ENCODE peak calls at places on chromosomes 1 and 21, in ten cellular contexts. One of them, this sample, is unnamed.

GRCh38 chr1:64956241-64956640 is 10.1 kb downstream of the JAK1 start:
- DNase-seq in K562: peak
- DNase-seq in HL-60: no peak
- DNase-seq in heart left ventricle: no peak
- DNase-seq in iPS DF 6.9: no peak
- DNase-seq in transverse colon: no peak
- DNase-seq in mucosa of descending colon: no peak
- DNase-seq in PC-3: peak
- DNase-seq in stomach: no peak
- DNase-seq in choroid plexus epithelial cell: peak
- DNase-seq in this sample: no peak

GRCh38 chr1:183159960-183160359 is 26.1 kb upstream of the LAMC2 start:
- DNase-seq in HL-60: no peak
- DNase-seq in choroid plexus epithelial cell: no peak
- DNase-seq in PC-3: peak
- DNase-seq in K562: peak
- DNase-seq in mucosa of descending colon: peak
- DNase-seq in transverse colon: peak
- DNase-seq in iPS DF 6.9: no peak
- DNase-seq in stomach: peak
- DNase-seq in heart left ventricle: no peak
- DNase-seq in this sample: no peak

GRCh38 chr1:7207875-7208646 is 422.8 kb downstream of the CAMTA1 start:
- DNase-seq in PC-3: peak
- DNase-seq in K562: peak
- DNase-seq in stomach: peak
- DNase-seq in mucosa of descending colon: no peak
- DNase-seq in transverse colon: peak
- DNase-seq in choroid plexus epithelial cell: peak
- DNase-seq in iPS DF 6.9: peak
- DNase-seq in HL-60: peak
- DNase-seq in heart left ventricle: peak
- DNase-seq in this sample: peak

GRCh38 chr1:94401206-94401605 is 17.0 kb upstream of the ABCD3 start:
- DNase-seq in HL-60: no peak
- DNase-seq in mucosa of descending colon: no peak
- DNase-seq in PC-3: no peak
- DNase-seq in heart left ventricle: no peak
- DNase-seq in stomach: no peak
- DNase-seq in iPS DF 6.9: no peak
- DNase-seq in K562: no peak
- DNase-seq in transverse colon: no peak
- DNase-seq in choroid plexus epithelial cell: peak
- DNase-seq in this sample: no peak

GRCh38 chr21:44982558-44983244 is 42.9 kb downstream of the SLX9 start:
- DNase-seq in choroid plexus epithelial cell: peak
- DNase-seq in PC-3: peak
- DNase-seq in stomach: peak
- DNase-seq in HL-60: no peak
- DNase-seq in mucosa of descending colon: peak
- DNase-seq in heart left ventricle: peak
- DNase-seq in iPS DF 6.9: no peak
- DNase-seq in transverse colon: no peak
- DNase-seq in K562: no peak
- DNase-seq in this sample: no peak

GRCh38 chr21:45319461-45320211 is 31.9 kb upstream of the POFUT2 start:
- DNase-seq in iPS DF 6.9: no peak
- DNase-seq in transverse colon: no peak
- DNase-seq in heart left ventricle: peak
- DNase-seq in HL-60: no peak
- DNase-seq in PC-3: no peak
- DNase-seq in choroid plexus epithelial cell: peak
- DNase-seq in K562: no peak
- DNase-seq in mucosa of descending colon: peak
- DNase-seq in stomach: no peak
- DNase-seq in this sample: no peak

GRCh38 chr1:39639333-39640130 is at the start of gene HEYL:
- DNase-seq in iPS DF 6.9: no peak
- DNase-seq in mucosa of descending colon: peak
- DNase-seq in heart left ventricle: peak
- DNase-seq in HL-60: no peak
- DNase-seq in transverse colon: peak
- DNase-seq in stomach: peak
- DNase-seq in choroid plexus epithelial cell: peak
- DNase-seq in PC-3: no peak
- DNase-seq in K562: peak
- DNase-seq in this sample: no peak

GRCh38 chr1:184222561-184223157 is 164.2 kb upstream of the C1orf21 start:
- DNase-seq in HL-60: peak
- DNase-seq in K562: peak
- DNase-seq in PC-3: peak
- DNase-seq in choroid plexus epithelial cell: peak
- DNase-seq in transverse colon: peak
- DNase-seq in mucosa of descending colon: no peak
- DNase-seq in stomach: peak
- DNase-seq in iPS DF 6.9: no peak
- DNase-seq in heart left ventricle: peak
- DNase-seq in this sample: peak

GRCh38 chr1:201911827-201912571 is 23.3 kb downstream of the SHISA4 start:
- DNase-seq in transverse colon: no peak
- DNase-seq in heart left ventricle: no peak
- DNase-seq in stomach: no peak
- DNase-seq in mucosa of descending colon: no peak
- DNase-seq in K562: no peak
- DNase-seq in choroid plexus epithelial cell: peak
- DNase-seq in HL-60: no peak
- DNase-seq in iPS DF 6.9: no peak
- DNase-seq in PC-3: no peak
- DNase-seq in this sample: no peak

DNA sequence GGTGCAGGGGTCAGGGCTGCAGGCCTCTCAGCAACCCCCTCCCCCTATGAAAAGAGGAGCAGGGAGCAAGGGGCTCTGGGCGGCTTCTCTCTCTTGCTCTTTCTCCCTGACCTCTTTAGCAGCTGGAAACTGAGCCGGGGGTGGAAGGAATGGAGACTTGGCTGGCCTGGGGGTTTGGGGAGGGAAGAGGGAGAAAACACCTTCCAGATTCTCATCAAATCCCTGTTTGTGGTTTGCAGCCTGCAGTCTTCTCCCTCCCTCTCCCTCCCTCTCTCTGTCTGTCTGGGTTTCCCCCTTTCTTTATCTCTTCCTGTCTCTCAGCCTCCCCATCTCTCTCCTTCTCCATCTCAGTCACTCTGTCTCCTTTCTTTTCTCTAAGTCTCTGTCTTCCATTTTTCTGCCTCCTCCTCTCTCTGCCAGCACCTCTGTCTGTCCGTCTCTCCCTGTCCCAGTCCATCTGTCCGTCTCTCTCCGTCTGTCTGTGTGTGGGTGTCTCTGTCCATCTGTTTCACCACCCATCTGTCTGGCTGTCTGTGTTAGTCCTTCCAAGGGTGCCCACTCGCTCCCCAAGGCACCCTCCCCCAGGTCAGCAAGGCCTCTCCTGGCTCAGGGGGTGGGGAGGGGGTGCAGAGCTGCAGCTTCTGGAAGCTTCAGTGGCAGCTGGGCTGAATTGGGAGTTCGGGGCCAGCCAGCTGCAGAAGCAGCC is 6.3 kb downstream of the AHDC1 start:
- DNase-seq in PC-3: no peak
- DNase-seq in mucosa of descending colon: no peak
- DNase-seq in K562: no peak
- DNase-seq in transverse colon: no peak
- DNase-seq in HL-60: no peak
- DNase-seq in stomach: no peak
- DNase-seq in choroid plexus epithelial cell: peak
- DNase-seq in iPS DF 6.9: no peak
- DNase-seq in heart left ventricle: no peak
- DNase-seq in this sample: no peak
- H3K4me3 ChIP-seq in PC-3: no peak
- H3K4me3 ChIP-seq in mucosa of descending colon: no peak
- H3K4me3 ChIP-seq in K562: no peak
- H3K4me3 ChIP-seq in transverse colon: no peak
- H3K4me3 ChIP-seq in HL-60: no peak
- H3K4me3 ChIP-seq in stomach: no peak
- H3K4me3 ChIP-seq in choroid plexus epithelial cell: no peak
- H3K4me3 ChIP-seq in iPS DF 6.9: no peak
- H3K4me3 ChIP-seq in heart left ventricle: peak
- H3K4me3 ChIP-seq in this sample: no peak

GRCh38 chr1:147238925-147239820 is 3.3 kb upstream of the CHD1L start:
- DNase-seq in K562: no peak
- DNase-seq in choroid plexus epithelial cell: no peak
- DNase-seq in PC-3: no peak
- DNase-seq in transverse colon: no peak
- DNase-seq in mucosa of descending colon: no peak
- DNase-seq in heart left ventricle: no peak
- DNase-seq in iPS DF 6.9: no peak
- DNase-seq in stomach: no peak
- DNase-seq in HL-60: no peak
- DNase-seq in this sample: no peak

GRCh38 chr1:147243228-147243685 is 773 bp downstream of the CHD1L start:
- DNase-seq in HL-60: peak
- DNase-seq in stomach: no peak
- DNase-seq in heart left ventricle: peak
- DNase-seq in iPS DF 6.9: no peak
- DNase-seq in K562: peak
- DNase-seq in mucosa of descending colon: peak
- DNase-seq in transverse colon: peak
- DNase-seq in PC-3: no peak
- DNase-seq in choroid plexus epithelial cell: no peak
- DNase-seq in this sample: no peak

GRCh38 chr1:147245129-147245528 is 2.6 kb downstream of the CHD1L start:
- DNase-seq in K562: peak
- DNase-seq in stomach: no peak
- DNase-seq in PC-3: no peak
- DNase-seq in heart left ventricle: no peak
- DNase-seq in transverse colon: no peak
- DNase-seq in HL-60: no peak
- DNase-seq in iPS DF 6.9: no peak
- DNase-seq in mucosa of descending colon: no peak
- DNase-seq in choroid plexus epithelial cell: no peak
- DNase-seq in this sample: no peak

GRCh38 chr1:147242449-147243227 is at the start of gene CHD1L:
- DNase-seq in heart left ventricle: peak
- DNase-seq in K562: peak
- DNase-seq in mucosa of descending colon: peak
- DNase-seq in choroid plexus epithelial cell: peak
- DNase-seq in HL-60: peak
- DNase-seq in PC-3: peak
- DNase-seq in stomach: peak
- DNase-seq in transverse colon: peak
- DNase-seq in iPS DF 6.9: peak
- DNase-seq in this sample: peak

GRCh38 chr1:147241955-147242448 is 482 bp upstream of the CHD1L start:
- DNase-seq in transverse colon: no peak
- DNase-seq in stomach: no peak
- DNase-seq in iPS DF 6.9: no peak
- DNase-seq in mucosa of descending colon: no peak
- DNase-seq in choroid plexus epithelial cell: no peak
- DNase-seq in heart left ventricle: no peak
- DNase-seq in K562: peak
- DNase-seq in HL-60: no peak
- DNase-seq in PC-3: no peak
- DNase-seq in this sample: no peak
- H3K4me3 ChIP-seq in transverse colon: peak
- H3K4me3 ChIP-seq in stomach: peak
- H3K4me3 ChIP-seq in iPS DF 6.9: peak
- H3K4me3 ChIP-seq in mucosa of descending colon: no peak
- H3K4me3 ChIP-seq in choroid plexus epithelial cell: peak
- H3K4me3 ChIP-seq in heart left ventricle: peak
- H3K4me3 ChIP-seq in K562: peak
- H3K4me3 ChIP-seq in HL-60: peak
- H3K4me3 ChIP-seq in PC-3: peak
- H3K4me3 ChIP-seq in this sample: peak

GRCh38 chr1:222096883-222097282 is 355.0 kb upstream of the DUSP10 start:
- DNase-seq in heart left ventricle: no peak
- DNase-seq in transverse colon: no peak
- DNase-seq in mucosa of descending colon: no peak
- DNase-seq in K562: no peak
- DNase-seq in PC-3: no peak
- DNase-seq in choroid plexus epithelial cell: no peak
- DNase-seq in stomach: no peak
- DNase-seq in HL-60: no peak
- DNase-seq in iPS DF 6.9: no peak
- DNase-seq in this sample: no peak

GRCh38 chr1:222098382-222098781 is 356.5 kb upstream of the DUSP10 start:
- DNase-seq in K562: no peak
- DNase-seq in HL-60: no peak
- DNase-seq in iPS DF 6.9: no peak
- DNase-seq in choroid plexus epithelial cell: no peak
- DNase-seq in heart left ventricle: no peak
- DNase-seq in mucosa of descending colon: no peak
- DNase-seq in stomach: no peak
- DNase-seq in PC-3: no peak
- DNase-seq in transverse colon: no peak
- DNase-seq in this sample: no peak

GRCh38 chr1:222096476-222096772 is 354.5 kb upstream of the DUSP10 start:
- DNase-seq in K562: no peak
- DNase-seq in mucosa of descending colon: no peak
- DNase-seq in stomach: no peak
- DNase-seq in transverse colon: no peak
- DNase-seq in choroid plexus epithelial cell: no peak
- DNase-seq in heart left ventricle: no peak
- DNase-seq in iPS DF 6.9: no peak
- DNase-seq in PC-3: no peak
- DNase-seq in HL-60: no peak
- DNase-seq in this sample: no peak

GRCh38 chr1:222095606-222096475 is 354.0 kb upstream of the DUSP10 start:
- DNase-seq in transverse colon: peak
- DNase-seq in choroid plexus epithelial cell: peak
- DNase-seq in iPS DF 6.9: peak
- DNase-seq in PC-3: peak
- DNase-seq in mucosa of descending colon: no peak
- DNase-seq in stomach: peak
- DNase-seq in heart left ventricle: no peak
- DNase-seq in HL-60: peak
- DNase-seq in K562: peak
- DNase-seq in this sample: peak

DNA sequence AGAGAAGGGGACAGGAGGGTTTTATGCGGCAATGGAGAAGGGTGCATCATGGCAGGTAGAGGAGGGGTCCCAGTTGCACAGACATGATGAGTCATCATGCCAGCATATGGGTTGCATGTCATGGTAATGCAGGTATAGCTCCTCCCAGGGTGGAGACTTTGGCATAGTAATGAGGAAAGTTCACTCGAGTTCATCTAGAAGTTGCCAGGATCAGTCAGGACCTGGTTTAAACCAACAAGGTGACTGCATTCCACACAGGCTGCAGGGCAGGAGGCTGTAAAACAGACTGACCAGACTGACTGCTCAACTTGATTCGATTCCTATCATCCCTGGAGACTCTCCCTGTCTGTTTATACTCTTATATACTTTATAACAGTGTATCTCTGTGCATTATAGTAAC is 355.8 kb upstream of the DUSP10 start:
- DNase-seq in K562: no peak
- DNase-seq in heart left ventricle: no peak
- DNase-seq in PC-3: peak
- DNase-seq in HL-60: no peak
- DNase-seq in mucosa of descending colon: no peak
- DNase-seq in choroid plexus epithelial cell: no peak
- DNase-seq in stomach: no peak
- DNase-seq in transverse colon: no peak
- DNase-seq in iPS DF 6.9: no peak
- DNase-seq in this sample: no peak
- H3K4me3 ChIP-seq in K562: no peak
- H3K4me3 ChIP-seq in heart left ventricle: no peak
- H3K4me3 ChIP-seq in PC-3: no peak
- H3K4me3 ChIP-seq in HL-60: no peak
- H3K4me3 ChIP-seq in mucosa of descending colon: no peak
- H3K4me3 ChIP-seq in choroid plexus epithelial cell: no peak
- H3K4me3 ChIP-seq in stomach: no peak
- H3K4me3 ChIP-seq in transverse colon: no peak
- H3K4me3 ChIP-seq in iPS DF 6.9: no peak
- H3K4me3 ChIP-seq in this sample: no peak

GRCh38 chr1:10651377-10651776 is 145.1 kb downstream of the CASZ1 start:
- DNase-seq in heart left ventricle: no peak
- DNase-seq in stomach: no peak
- DNase-seq in iPS DF 6.9: no peak
- DNase-seq in HL-60: no peak
- DNase-seq in PC-3: no peak
- DNase-seq in K562: peak
- DNase-seq in choroid plexus epithelial cell: no peak
- DNase-seq in mucosa of descending colon: no peak
- DNase-seq in transverse colon: no peak
- DNase-seq in this sample: no peak
- H3K4me3 ChIP-seq in heart left ventricle: no peak
- H3K4me3 ChIP-seq in stomach: no peak
- H3K4me3 ChIP-seq in iPS DF 6.9: no peak
- H3K4me3 ChIP-seq in HL-60: no peak
- H3K4me3 ChIP-seq in PC-3: no peak
- H3K4me3 ChIP-seq in K562: no peak
- H3K4me3 ChIP-seq in choroid plexus epithelial cell: no peak
- H3K4me3 ChIP-seq in mucosa of descending colon: no peak
- H3K4me3 ChIP-seq in transverse colon: no peak
- H3K4me3 ChIP-seq in this sample: no peak